ENCODE peak calls at places on chromosomes 5 and 9, in ten cellular contexts. F is neural crest cell, V is PC-3, N is activated T-cell treated with anti-CD3 and anti-CD28 coated beads for 1 hour, H is NCI-H446, S is choroid plexus epithelial cell, J is osteocyte, X is GM12865, I is activated T-helper 1 cell treated with Interleukin-2 at 50 U/mL for 16 hours, Q is fibroblast of pulmonary artery. T is an unnamed sample.

GRCh38 chr5:91797581-91797980 is 414.5 kb upstream of the ARRDC3 start:
- DNase-seq in V (no peak), S (no peak), N (no peak), X (no peak), Q (no peak), F (no peak), H (no peak), I (no peak), J (no peak), T (no peak)

GRCh38 chr5:74895906-74896305 is 29.7 kb upstream of the FAM169A start:
- DNase-seq in I (no peak), F (no peak), X (no peak), H (peak; percentile 99), N (no peak), Q (peak; percentile 80), S (peak; percentile 24), J (no peak), V (peak; percentile 39), T (peak; percentile 35)

GRCh38 chr5:149421372-149421685 is 42.2 kb upstream of the IL17B start:
- DNase-seq in S (no peak), Q (no peak), X (no peak), F (no peak), N (no peak), I (no peak), J (no peak), V (no peak), H (no peak), T (no peak)

GRCh38 chr9:76044420-76044819 is 153.9 kb downstream of the PCSK5 start:
- DNase-seq in N (no peak), F (no peak), X (no peak), J (no peak), S (peak; percentile 58), V (no peak), H (no peak), I (no peak), Q (peak; percentile 4), T (no peak)

GRCh38 chr9:100063185-100063584 is 35.6 kb downstream of the ERP44 start:
- DNase-seq in H (no peak), V (no peak), X (no peak), S (peak; percentile 16), I (no peak), N (no peak), J (no peak), F (no peak), Q (no peak), T (no peak)

GRCh38 chr9:93984860-93985259 is 29.7 kb upstream of the BARX1 start:
- DNase-seq in S (no peak), N (no peak), Q (no peak), J (no peak), X (no peak), I (no peak), H (no peak), V (no peak), F (no peak), T (no peak)

GRCh38 chr9:109574061-109574882 is 76.2 kb upstream of the PTPN3 start:
- DNase-seq in H (peak; percentile 53), J (no peak), Q (peak; percentile 75), X (peak; percentile 53), S (peak; percentile 83), I (no peak), N (no peak), V (peak; percentile 72), F (peak; percentile 49), T (peak; percentile 32)

GRCh38 chr5:98096155-98096554 is 677.3 kb upstream of the RGMB start:
- DNase-seq in X (no peak), F (no peak), S (peak; percentile 89), N (no peak), J (no peak), Q (peak; percentile 72), V (peak; percentile 86), I (no peak), H (no peak), T (peak; percentile 44)

GRCh38 chr5:965604-966344 is 42.8 kb upstream of the NKD2 start:
- DNase-seq in H (no peak), V (no peak), X (no peak), I (no peak), Q (no peak), S (no peak), J (peak; percentile 79), N (no peak), F (no peak), T (no peak)

GRCh38 chr5:167565555-167565954 is 725.9 kb upstream of the WWC1 start:
- DNase-seq in I (no peak), Q (peak; percentile 49), F (no peak), V (peak; percentile 24), J (no peak), X (no peak), H (no peak), S (peak; percentile 61), N (no peak), T (peak; percentile 56)

GRCh38 chr9:79824265-79824664 is 252.5 kb downstream of the TLE4 start:
- DNase-seq in F (no peak), Q (no peak), S (no peak), V (no peak), J (no peak), H (no peak), I (no peak), X (peak; percentile 63), N (no peak), T (no peak)

GRCh38 chr5:133244242-133244641 is 192.4 kb downstream of the HSPA4 start:
- DNase-seq in J (no peak), F (no peak), S (peak; percentile 40), I (no peak), X (peak; percentile 82), V (peak; percentile 28), Q (no peak), N (no peak), H (no peak), T (no peak)

GRCh38 chr9:129333961-129334743 is 156.1 kb upstream of the IER5L start:
- DNase-seq in H (peak; percentile 28), Q (peak; percentile 98), F (peak; percentile 59), X (no peak), J (peak; percentile 94), I (no peak), V (peak; percentile 94), N (no peak), S (peak; percentile 99), T (peak; percentile 97)

GRCh38 chr5:159787837-159788236 is 128.4 kb upstream of the ADRA1B start:
- DNase-seq in I (no peak), H (no peak), V (no peak), F (no peak), X (no peak), S (no peak), Q (no peak), N (no peak), J (no peak), T (no peak)

GRCh38 chr5:54658014-54658413 is 140.5 kb downstream of the SNX18 start:
- DNase-seq in V (peak; percentile 27), H (peak; percentile 93), Q (peak; percentile 61), X (no peak), S (peak; percentile 96), I (no peak), N (no peak), J (no peak), F (no peak), T (peak; percentile 88)

GRCh38 chr9:123717581-123717980 is 212.3 kb downstream of the DENND1A start:
- DNase-seq in N (no peak), I (no peak), S (no peak), X (no peak), Q (no peak), F (no peak), H (no peak), V (no peak), J (no peak), T (no peak)

GRCh38 chr5:116013931-116014330 is 18.3 kb upstream of the ARL14EPL start:
- DNase-seq in S (no peak), N (no peak), Q (no peak), H (no peak), V (no peak), F (no peak), X (no peak), J (no peak), I (no peak), T (no peak)

GRCh38 chr5:169071-169727 is 22.1 kb upstream of the LRRC14B start:
- DNase-seq in N (no peak), F (no peak), Q (peak; percentile 88), S (peak; percentile 52), J (no peak), V (peak; percentile 9), I (no peak), X (no peak), H (no peak), T (no peak)

GRCh38 chr9:130445268-130445983 is 665 bp downstream of the ASS1 start:
- DNase-seq in F (no peak), Q (peak; percentile 81), S (peak; percentile 76), J (no peak), V (peak; percentile 27), N (no peak), I (no peak), H (no peak), X (no peak), T (no peak)

GRCh38 chr5:157167219-157167621 is 1.2 kb upstream of the GARIN3 start:
- DNase-seq in Q (no peak), N (no peak), H (no peak), J (no peak), S (peak; percentile 15), X (peak; percentile 30), V (no peak), F (no peak), I (no peak), T (peak; percentile 71)

GRCh38 chr5:175610898-175611297 is 47.0 kb upstream of the HRH2 start:
- DNase-seq in X (no peak), F (no peak), J (no peak), I (no peak), H (no peak), Q (no peak), V (no peak), N (no peak), S (no peak), T (no peak)

GRCh38 chr5:50995285-50995942 is 329.0 kb downstream of the PARP8 start:
- DNase-seq in X (no peak), H (no peak), I (no peak), Q (no peak), S (no peak), N (no peak), V (peak; percentile 5), J (no peak), F (no peak), T (no peak)

GRCh38 chr9:114552716-114553115 is 34.9 kb upstream of the ATP6V1G1 start:
- DNase-seq in X (no peak), H (no peak), Q (no peak), V (peak; percentile 50), N (no peak), F (no peak), S (no peak), I (no peak), J (no peak), T (peak; percentile 48)

GRCh38 chr5:50968296-50969206 is 302.1 kb downstream of the PARP8 start:
- DNase-seq in H (no peak), S (no peak), F (peak; percentile 11), V (no peak), Q (no peak), X (no peak), J (no peak), N (no peak), I (no peak), T (no peak)

GRCh38 chr5:181188700-181189362 is 16.2 kb downstream of the TRIM7 start:
- DNase-seq in S (peak; percentile 79), J (peak; percentile 91), X (peak; percentile 89), F (peak; percentile 87), I (peak; percentile 49), H (no peak), V (peak; percentile 93), N (peak; percentile 77), Q (peak; percentile 85), T (peak; percentile 81)

GRCh38 chr5:10452768-10453331 is 11.2 kb downstream of the ROPN1L start:
- DNase-seq in F (no peak), X (peak; percentile 87), Q (peak; percentile 94), N (no peak), S (peak; percentile 95), H (peak; percentile 93), V (peak; percentile 98), J (no peak), I (no peak), T (peak; percentile 80)

GRCh38 chr5:135223891-135224625 is 175.0 kb downstream of the MACROH2A1 start:
- DNase-seq in S (no peak), Q (no peak), X (no peak), I (no peak), J (peak; percentile 64), N (no peak), H (no peak), F (no peak), V (no peak), T (no peak)

GRCh38 chr9:73411494-73411893 is 259.8 kb downstream of the ANXA1 start:
- DNase-seq in V (no peak), J (no peak), F (no peak), I (no peak), X (no peak), H (no peak), N (no peak), S (peak; percentile 3), Q (no peak), T (no peak)

T was measured in HT1080.